ENCODE peak calls at places on chromosomes 1 and 21, in five cellular contexts. One of them, this sample, is unnamed.

GRCh38 chr1:54122131-54122751 is 30.6 kb downstream of the CDCP2 start:
- DNase-seq in upper lobe of left lung: no peak
- DNase-seq in endothelial cell: no peak
- DNase-seq in GM12865: no peak
- DNase-seq in WTC11: peak
- DNase-seq in this sample: no peak

GRCh38 chr1:23492132-23492720 is 8.2 kb upstream of the ASAP3 start:
- DNase-seq in WTC11: no peak
- DNase-seq in endothelial cell: no peak
- DNase-seq in GM12865: no peak
- DNase-seq in upper lobe of left lung: no peak
- DNase-seq in this sample: no peak

GRCh38 chr1:66302184-66302742 is 231.7 kb upstream of the SGIP1 start:
- DNase-seq in WTC11: no peak
- DNase-seq in endothelial cell: no peak
- DNase-seq in upper lobe of left lung: no peak
- DNase-seq in GM12865: no peak
- DNase-seq in this sample: no peak

GRCh38 chr1:92444351-92444750 is 42.4 kb downstream of the GFI1 start:
- DNase-seq in endothelial cell: no peak
- DNase-seq in WTC11: no peak
- DNase-seq in GM12865: no peak
- DNase-seq in upper lobe of left lung: no peak
- DNase-seq in this sample: no peak

GRCh38 chr1:38246955-38247952 is 200.7 kb upstream of the POU3F1 start:
- DNase-seq in upper lobe of left lung: no peak
- DNase-seq in endothelial cell: no peak
- DNase-seq in WTC11: no peak
- DNase-seq in GM12865: no peak
- DNase-seq in this sample: no peak

GRCh38 chr1:82978461-82979324 is 1020.2 kb downstream of the TTLL7 start:
- DNase-seq in GM12865: no peak
- DNase-seq in endothelial cell: no peak
- DNase-seq in upper lobe of left lung: no peak
- DNase-seq in WTC11: peak
- DNase-seq in this sample: no peak

GRCh38 chr1:179825201-179825600 is 52.4 kb downstream of the TOR1AIP2 start:
- DNase-seq in WTC11: no peak
- DNase-seq in upper lobe of left lung: no peak
- DNase-seq in GM12865: no peak
- DNase-seq in endothelial cell: no peak
- DNase-seq in this sample: no peak

GRCh38 chr21:38486705-38487104 is 11.6 kb downstream of the ERG start:
- DNase-seq in endothelial cell: no peak
- DNase-seq in upper lobe of left lung: no peak
- DNase-seq in GM12865: no peak
- DNase-seq in WTC11: no peak
- DNase-seq in this sample: no peak

GRCh38 chr1:5637171-5637570 is 355.1 kb downstream of the NPHP4 start:
- DNase-seq in WTC11: no peak
- DNase-seq in upper lobe of left lung: no peak
- DNase-seq in GM12865: peak
- DNase-seq in endothelial cell: no peak
- DNase-seq in this sample: peak

GRCh38 chr1:200890818-200891773 is 3.6 kb upstream of the INAVA start:
- DNase-seq in endothelial cell: peak
- DNase-seq in upper lobe of left lung: peak
- DNase-seq in GM12865: peak
- DNase-seq in WTC11: peak
- DNase-seq in this sample: peak

GRCh38 chr1:244336232-244336899 is 115.3 kb downstream of the ADSS2 start:
- DNase-seq in endothelial cell: no peak
- DNase-seq in upper lobe of left lung: no peak
- DNase-seq in WTC11: no peak
- DNase-seq in GM12865: no peak
- DNase-seq in this sample: no peak

GRCh38 chr1:47875831-47876586 is 121.2 kb downstream of the TRABD2B start:
- DNase-seq in GM12865: peak
- DNase-seq in WTC11: no peak
- DNase-seq in endothelial cell: no peak
- DNase-seq in upper lobe of left lung: no peak
- DNase-seq in this sample: no peak

GRCh38 chr1:54404939-54405880 is 984 bp downstream of the SSBP3 start:
- DNase-seq in upper lobe of left lung: peak
- DNase-seq in GM12865: peak
- DNase-seq in WTC11: peak
- DNase-seq in endothelial cell: peak
- DNase-seq in this sample: peak

DNA sequence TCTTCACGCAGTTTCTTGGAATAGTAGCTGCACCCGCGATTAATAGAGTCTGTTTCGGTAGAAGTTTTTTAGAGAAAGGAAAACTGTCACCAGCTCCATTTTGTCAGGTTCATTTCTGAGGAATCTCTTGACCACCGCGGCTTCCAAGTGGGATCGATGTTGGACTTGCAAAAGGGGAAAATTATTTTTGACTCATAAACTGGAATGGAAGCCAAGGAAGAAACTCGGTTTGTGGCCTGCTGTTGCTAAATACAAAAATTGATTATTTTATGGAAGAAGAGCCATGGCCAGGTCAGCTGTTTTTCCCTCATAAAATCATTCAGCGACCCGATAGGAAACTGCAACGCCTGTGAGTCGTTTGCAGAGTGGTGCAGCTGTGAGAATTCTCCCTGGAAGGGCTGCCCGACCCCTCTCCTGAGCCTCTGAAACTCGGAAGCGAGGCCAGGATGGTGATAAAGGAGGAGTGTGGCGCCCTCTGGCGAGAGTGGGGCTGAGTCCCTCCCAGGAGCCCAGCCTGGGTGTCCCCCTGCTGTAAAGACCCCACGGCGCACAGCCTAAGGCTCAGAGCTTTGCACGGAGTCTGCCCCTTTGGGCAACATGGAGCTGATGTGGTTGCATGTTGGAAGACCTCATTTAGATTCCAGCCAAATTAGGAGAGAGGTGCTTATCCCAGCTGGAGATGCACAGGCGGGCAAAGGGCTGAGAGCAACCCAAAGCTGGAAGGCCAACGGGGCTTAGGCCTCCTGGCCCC is 83.6 kb upstream of the SLC25A33 start:
- DNase-seq in endothelial cell: peak
- DNase-seq in GM12865: peak
- DNase-seq in WTC11: peak
- DNase-seq in upper lobe of left lung: peak
- DNase-seq in this sample: peak
- TF ChIP-seq CTCF in endothelial cell: peak
- TF ChIP-seq CTCF in GM12865: peak
- TF ChIP-seq CTCF in WTC11: peak
- TF ChIP-seq CTCF in upper lobe of left lung: peak
- TF ChIP-seq CTCF in this sample: peak

DNA sequence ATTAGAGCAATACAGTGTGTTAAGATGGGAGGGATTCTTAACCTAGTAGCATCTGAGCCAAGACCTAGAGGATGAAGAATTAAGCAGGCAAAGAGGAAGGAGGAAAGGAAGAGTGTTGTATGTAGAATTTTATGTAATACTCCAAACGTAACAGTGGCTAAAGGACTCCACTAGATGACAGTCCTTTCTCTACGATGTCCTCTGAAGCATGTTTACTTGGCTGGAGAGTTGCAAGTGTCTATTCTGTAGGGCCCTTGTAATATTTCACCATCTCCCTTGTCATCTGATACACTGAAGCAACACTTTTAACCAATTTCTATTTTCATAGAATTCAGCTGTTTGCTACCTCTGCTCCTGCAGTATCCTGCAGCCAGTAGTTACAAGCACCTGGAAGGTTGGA is 2.2 kb upstream of the YBX1 start:
- DNase-seq in endothelial cell: no peak
- DNase-seq in GM12865: no peak
- DNase-seq in upper lobe of left lung: no peak
- DNase-seq in WTC11: no peak
- DNase-seq in this sample: no peak
- TF ChIP-seq CTCF in endothelial cell: no peak
- TF ChIP-seq CTCF in GM12865: no peak
- TF ChIP-seq CTCF in upper lobe of left lung: no peak
- TF ChIP-seq CTCF in WTC11: no peak
- TF ChIP-seq CTCF in this sample: no peak

GRCh38 chr1:44608141-44608540 is 66.1 kb downstream of the TMEM53 start:
- DNase-seq in upper lobe of left lung: no peak
- DNase-seq in GM12865: peak
- DNase-seq in WTC11: no peak
- DNase-seq in endothelial cell: no peak
- DNase-seq in this sample: no peak

GRCh38 chr1:44611419-44611818 is 62.9 kb downstream of the TMEM53 start:
- DNase-seq in GM12865: no peak
- DNase-seq in upper lobe of left lung: no peak
- DNase-seq in WTC11: no peak
- DNase-seq in endothelial cell: no peak
- DNase-seq in this sample: no peak

GRCh38 chr1:44609412-44609767 is 64.9 kb downstream of the TMEM53 start:
- DNase-seq in GM12865: peak
- DNase-seq in upper lobe of left lung: no peak
- DNase-seq in WTC11: peak
- DNase-seq in endothelial cell: peak
- DNase-seq in this sample: peak

GRCh38 chr1:44610527-44611148 is 63.6 kb downstream of the TMEM53 start:
- DNase-seq in WTC11: no peak
- DNase-seq in GM12865: no peak
- DNase-seq in endothelial cell: no peak
- DNase-seq in upper lobe of left lung: peak
- DNase-seq in this sample: no peak

DNA sequence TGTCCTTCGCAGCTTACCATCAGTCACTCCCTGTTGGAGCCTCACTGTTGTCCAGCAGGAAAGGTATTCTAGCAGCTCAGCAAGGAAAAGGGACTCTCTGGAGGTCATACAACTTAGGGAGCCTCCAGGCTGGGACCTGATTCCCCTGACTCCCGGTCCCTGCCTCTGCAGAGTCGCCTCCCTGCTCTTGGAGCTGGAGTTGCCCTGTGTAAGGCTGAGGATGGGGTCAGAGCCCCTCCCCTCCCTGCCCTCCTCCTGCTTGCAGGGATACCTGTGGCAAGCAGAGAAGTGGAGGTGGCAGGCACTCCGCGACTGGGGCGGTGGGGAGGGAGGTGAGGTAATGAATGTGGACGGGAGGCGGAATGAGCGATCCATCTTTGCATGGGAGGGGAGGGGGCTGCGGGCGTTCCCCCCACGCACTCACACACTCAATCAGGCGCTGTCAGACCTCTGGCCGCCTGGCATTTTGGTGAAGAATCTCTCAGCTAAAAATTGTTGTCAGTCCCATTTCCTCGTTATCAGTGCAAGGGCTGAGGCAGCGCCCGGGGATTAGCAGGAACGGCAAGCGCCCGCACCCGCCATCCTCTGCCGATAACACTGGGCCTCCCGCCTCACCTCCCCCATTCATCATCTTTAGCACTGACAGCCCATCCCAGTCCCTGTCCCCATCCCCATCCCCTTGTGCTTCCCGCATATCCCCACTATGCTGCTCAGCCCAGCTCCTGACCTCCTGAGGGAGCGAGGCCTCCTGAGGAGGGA is 64.3 kb downstream of the TMEM53 start:
- DNase-seq in endothelial cell: no peak
- DNase-seq in WTC11: peak
- DNase-seq in upper lobe of left lung: peak
- DNase-seq in GM12865: no peak
- DNase-seq in this sample: no peak
- TF ChIP-seq CTCF in endothelial cell: no peak
- TF ChIP-seq CTCF in WTC11: no peak
- TF ChIP-seq CTCF in upper lobe of left lung: no peak
- TF ChIP-seq CTCF in GM12865: no peak
- TF ChIP-seq CTCF in this sample: no peak

GRCh38 chr1:71087060-71087459 is 6.2 kb upstream of the ZRANB2 start:
- DNase-seq in GM12865: no peak
- DNase-seq in endothelial cell: no peak
- DNase-seq in WTC11: no peak
- DNase-seq in upper lobe of left lung: no peak
- DNase-seq in this sample: no peak
- TF ChIP-seq CTCF in GM12865: no peak
- TF ChIP-seq CTCF in endothelial cell: no peak
- TF ChIP-seq CTCF in WTC11: no peak
- TF ChIP-seq CTCF in upper lobe of left lung: no peak
- TF ChIP-seq CTCF in this sample: no peak

DNA sequence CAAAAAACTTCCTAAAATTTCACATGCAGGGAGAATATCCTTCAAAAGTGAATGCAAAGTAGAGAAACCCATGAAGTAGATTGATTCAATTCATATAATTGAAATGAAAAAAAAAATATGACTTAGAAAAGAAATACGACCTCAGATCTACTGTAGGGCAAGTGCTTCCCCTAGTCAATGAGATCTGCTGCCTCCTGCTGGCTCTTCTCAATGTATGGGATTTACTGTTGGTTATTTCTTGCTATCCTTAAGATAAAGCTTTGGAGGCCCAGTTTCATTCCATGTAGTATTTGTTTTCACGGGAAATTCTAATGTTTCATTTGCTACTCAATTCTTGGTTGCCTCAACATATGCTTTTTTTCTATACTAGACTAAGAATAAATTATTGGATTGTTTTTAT is 46.2 kb downstream of the ZNF648 start:
- DNase-seq in endothelial cell: no peak
- DNase-seq in WTC11: no peak
- DNase-seq in upper lobe of left lung: no peak
- DNase-seq in GM12865: peak
- DNase-seq in this sample: no peak
- TF ChIP-seq CTCF in endothelial cell: no peak
- TF ChIP-seq CTCF in WTC11: no peak
- TF ChIP-seq CTCF in upper lobe of left lung: no peak
- TF ChIP-seq CTCF in GM12865: peak
- TF ChIP-seq CTCF in this sample: no peak

GRCh38 chr1:30371888-30372791 is 351.2 kb downstream of the MATN1 start:
- DNase-seq in upper lobe of left lung: no peak
- DNase-seq in endothelial cell: no peak
- DNase-seq in GM12865: no peak
- DNase-seq in WTC11: no peak
- DNase-seq in this sample: no peak
- TF ChIP-seq CTCF in upper lobe of left lung: no peak
- TF ChIP-seq CTCF in endothelial cell: no peak
- TF ChIP-seq CTCF in GM12865: no peak
- TF ChIP-seq CTCF in WTC11: no peak
- TF ChIP-seq CTCF in this sample: no peak

GRCh38 chr1:203776636-203777035 is 11.7 kb downstream of the LAX1 start:
- DNase-seq in GM12865: no peak
- DNase-seq in endothelial cell: peak
- DNase-seq in upper lobe of left lung: no peak
- DNase-seq in WTC11: no peak
- DNase-seq in this sample: no peak
- TF ChIP-seq CTCF in GM12865: peak
- TF ChIP-seq CTCF in endothelial cell: no peak
- TF ChIP-seq CTCF in upper lobe of left lung: peak
- TF ChIP-seq CTCF in WTC11: no peak
- TF ChIP-seq CTCF in this sample: no peak

GRCh38 chr1:150560011-150560438 is 10.8 kb downstream of the ADAMTSL4 start:
- DNase-seq in upper lobe of left lung: no peak
- DNase-seq in GM12865: peak
- DNase-seq in endothelial cell: peak
- DNase-seq in WTC11: peak
- DNase-seq in this sample: peak
- TF ChIP-seq CTCF in upper lobe of left lung: peak
- TF ChIP-seq CTCF in GM12865: peak
- TF ChIP-seq CTCF in endothelial cell: peak
- TF ChIP-seq CTCF in WTC11: peak
- TF ChIP-seq CTCF in this sample: peak